ENCODE peak calls at places on chromosomes 5 and 9, in six cellular contexts. B, L, G, E, A and S are unnamed samples.

GRCh38 chr5:174549254-174549653 is 175.1 kb upstream of the MSX2 start:
- DNase-seq in B (no peak), L (no peak), G (no peak), E (no peak), A (no peak), S (no peak)

GRCh38 chr5:139757727-139758509 is 37.7 kb upstream of the PSD2 start:
- DNase-seq in B (no peak), L (no peak), G (no peak), E (no peak), A (no peak), S (no peak)

GRCh38 chr5:125154321-125154811 is 407.9 kb upstream of the ZNF608 start:
- DNase-seq in B (no peak), L (no peak), G (no peak), E (no peak), A (no peak), S (no peak)

GRCh38 chr9:19938990-19939736 is 150.3 kb upstream of the SLC24A2 start:
- DNase-seq in B (no peak), L (no peak), G (no peak), E (no peak), A (no peak), S (no peak)

GRCh38 chr5:59835782-59836181 is 57.7 kb downstream of the PDE4D start:
- DNase-seq in B (peak), L (no peak), G (no peak), E (no peak), A (no peak), S (no peak)

GRCh38 chr5:96736937-96737336 is 70.8 kb downstream of the ERAP1 start:
- DNase-seq in B (no peak), L (no peak), G (no peak), E (no peak), A (no peak), S (no peak)

GRCh38 chr9:85630676-85631075 is 111.1 kb downstream of the AGTPBP1 start:
- DNase-seq in B (no peak), L (no peak), G (no peak), E (no peak), A (no peak), S (no peak)

GRCh38 chr5:36502608-36503007 is 103.8 kb upstream of the SLC1A3 start:
- DNase-seq in B (peak), L (no peak), G (no peak), E (no peak), A (no peak), S (no peak)

GRCh38 chr9:69468380-69468779 is 143.4 kb downstream of the ENTREP1 start:
- DNase-seq in B (no peak), L (no peak), G (no peak), E (no peak), A (no peak), S (no peak)

GRCh38 chr9:127474592-127474991 is 23.3 kb downstream of the LRSAM1 start:
- DNase-seq in B (no peak), L (no peak), G (no peak), E (no peak), A (no peak), S (no peak)

GRCh38 chr9:26500471-26500870 is 392.1 kb downstream of the CAAP1 start:
- DNase-seq in B (no peak), L (no peak), G (no peak), E (no peak), A (no peak), S (no peak)

GRCh38 chr5:134509308-134510040 is 16.0 kb upstream of the JADE2 start:
- DNase-seq in B (peak), L (peak), G (no peak), E (no peak), A (peak), S (no peak)

GRCh38 chr5:1054018-1054798 is 45.6 kb downstream of the NKD2 start:
- DNase-seq in B (no peak), L (peak), G (peak), E (no peak), A (no peak), S (no peak)

GRCh38 chr5:132915681-132916080 is 42.2 kb downstream of the LEAP2 start:
- DNase-seq in B (peak), L (no peak), G (no peak), E (no peak), A (no peak), S (no peak)

GRCh38 chr9:1429328-1429727 is 379.2 kb downstream of the DMRT2 start:
- DNase-seq in B (no peak), L (peak), G (no peak), E (no peak), A (peak), S (no peak)

GRCh38 chr5:137822158-137822764 is 45.4 kb upstream of the MYOT start:
- DNase-seq in B (peak), L (peak), G (peak), E (peak), A (peak), S (peak)

GRCh38 chr9:136013524-136014034 is 52.4 kb upstream of the UBAC1 start:
- DNase-seq in B (no peak), L (peak), G (peak), E (no peak), A (no peak), S (peak)

GRCh38 chr5:67790390-67790789 is 425.2 kb upstream of the PIK3R1 start:
- DNase-seq in B (no peak), L (no peak), G (no peak), E (no peak), A (no peak), S (no peak)

GRCh38 chr5:53679261-53679660 is 118.8 kb downstream of the NDUFS4 start:
- DNase-seq in B (peak), L (no peak), G (no peak), E (no peak), A (no peak), S (no peak)

GRCh38 chr9:28056466-28056865 is 483.2 kb upstream of the C9orf72 start:
- DNase-seq in B (no peak), L (no peak), G (no peak), E (no peak), A (no peak), S (no peak)

GRCh38 chr5:73894860-73895259 is 268.9 kb downstream of the ARHGEF28 start:
- DNase-seq in B (no peak), L (no peak), G (no peak), E (no peak), A (no peak), S (no peak)

GRCh38 chr5:6574537-6574936 is 58.3 kb downstream of the NSUN2 start:
- DNase-seq in B (no peak), L (no peak), G (no peak), E (no peak), A (no peak), S (no peak)

GRCh38 chr5:96455789-96456188 is 22.7 kb upstream of the PCSK1 start:
- DNase-seq in B (no peak), L (no peak), G (no peak), E (no peak), A (no peak), S (no peak)

GRCh38 chr9:124784503-124784902 is 7.6 kb downstream of the OLFML2A start:
- DNase-seq in B (peak), L (no peak), G (no peak), E (no peak), A (no peak), S (no peak)

GRCh38 chr5:173793677-173794570 is 94.2 kb upstream of the CPEB4 start:
- DNase-seq in B (no peak), L (no peak), G (no peak), E (no peak), A (peak), S (no peak)

GRCh38 chr5:5017827-5018559 is 122.1 kb upstream of the ADAMTS16 start:
- DNase-seq in B (peak), L (no peak), G (no peak), E (no peak), A (no peak), S (no peak)

GRCh38 chr9:121286973-121287721 is 19.2 kb downstream of the GSN start:
- DNase-seq in B (peak), L (peak), G (no peak), E (peak), A (peak), S (peak)

GRCh38 chr5:32325616-32326015 is 12.9 kb upstream of the MTMR12 start:
- DNase-seq in B (no peak), L (no peak), G (no peak), E (no peak), A (no peak), S (no peak)

GRCh38 chr9:133163559-133164208 is at the start of gene GBGT1:
- DNase-seq in B (no peak), L (peak), G (peak), E (no peak), A (no peak), S (peak)

GRCh38 chr5:157167219-157167621 is 1.2 kb upstream of the GARIN3 start:
- DNase-seq in B (peak), L (no peak), G (no peak), E (no peak), A (no peak), S (no peak)

GRCh38 chr9:34664281-34665108 is 2.0 kb upstream of the CCL27 start:
- DNase-seq in B (peak), L (peak), G (no peak), E (peak), A (peak), S (peak)

GRCh38 chr5:170632985-170633234 is 129.1 kb downstream of the KCNIP1 start:
- DNase-seq in B (no peak), L (peak), G (peak), E (peak), A (peak), S (peak)

GRCh38 chr5:168295574-168296201 is 4.2 kb downstream of the WWC1 start:
- DNase-seq in B (peak), L (no peak), G (no peak), E (peak), A (peak), S (peak)